ENCODE peak calls at places on chromosomes 6 and 20, in nine cellular contexts. R is SJCRH30; H is CD8-positive, alpha-beta memory T cell; E is heart left ventricle; Z is left ventricle myocardium inferior; D is IMR-90; S is right lobe of liver; P is heart right ventricle; M is tibial nerve. Q is an unnamed sample. For H3K4me1, the result is how much of the 10 kb centered on the place peaks cover.

GRCh38 chr6:90387826-90388225 is 91.2 kb upstream of the BACH2 start:
- DNase-seq in R (no peak), H (no peak), E (no peak), Z (no peak), D (no peak), S (no peak), P (no peak), M (no peak), Q (no peak)

GRCh38 chr6:117346142-117346930 is 79.4 kb downstream of the ROS1 start:
- DNase-seq in R (no peak), H (no peak), E (no peak), Z (no peak), D (peak), S (no peak), P (no peak), M (no peak), Q (peak)

GRCh38 chr20:49676581-49677291 is 36.9 kb downstream of the B4GALT5 start:
- DNase-seq in R (no peak), H (peak), E (no peak), Z (no peak), D (peak), S (peak), P (no peak), M (no peak), Q (no peak)

GRCh38 chr6:41781302-41781711 is 725 bp downstream of the PRICKLE4 start:
- DNase-seq in R (no peak), H (no peak), E (peak), Z (peak), D (no peak), S (no peak), P (peak), M (no peak), Q (no peak)

GRCh38 chr6:64505312-64505711 is 869.7 kb downstream of the PHF3 start:
- DNase-seq in R (peak), H (no peak), E (no peak), Z (no peak), D (no peak), S (no peak), P (no peak), M (no peak), Q (peak)

GRCh38 chr6:76174722-76175121 is 102.3 kb upstream of the IMPG1 start:
- DNase-seq in R (no peak), H (no peak), E (no peak), Z (no peak), D (no peak), S (no peak), P (no peak), M (no peak), Q (no peak)

GRCh38 chr6:37316071-37316470 is 37.7 kb upstream of the RNF8 start:
- DNase-seq in R (no peak), H (no peak), E (no peak), Z (no peak), D (no peak), S (no peak), P (no peak), M (no peak), Q (no peak)

GRCh38 chr6:163323274-163323673 is 91.2 kb upstream of the QKI start:
- DNase-seq in R (no peak), H (no peak), E (no peak), Z (no peak), D (no peak), S (no peak), P (no peak), M (no peak), Q (no peak)

GRCh38 chr6:132068766-132069165 is 117.6 kb upstream of the CCN2 start:
- DNase-seq in R (no peak), H (no peak), E (no peak), Z (no peak), D (peak), S (no peak), P (no peak), M (no peak), Q (no peak)

GRCh38 chr6:18042536-18043145 is 55.2 kb upstream of the KIF13A start:
- DNase-seq in R (no peak), H (no peak), E (no peak), Z (no peak), D (no peak), S (no peak), P (no peak), M (no peak), Q (no peak)

GRCh38 chr6:23498013-23498412 is 628.0 kb upstream of the NRSN1 start:
- DNase-seq in R (no peak), H (no peak), E (no peak), Z (no peak), D (peak), S (no peak), P (no peak), M (no peak), Q (no peak)

GRCh38 chr6:17354700-17355403 is 38.5 kb upstream of the CAP2 start:
- DNase-seq in R (no peak), H (no peak), E (no peak), Z (no peak), D (peak), S (no peak), P (no peak), M (no peak), Q (no peak)

DNA sequence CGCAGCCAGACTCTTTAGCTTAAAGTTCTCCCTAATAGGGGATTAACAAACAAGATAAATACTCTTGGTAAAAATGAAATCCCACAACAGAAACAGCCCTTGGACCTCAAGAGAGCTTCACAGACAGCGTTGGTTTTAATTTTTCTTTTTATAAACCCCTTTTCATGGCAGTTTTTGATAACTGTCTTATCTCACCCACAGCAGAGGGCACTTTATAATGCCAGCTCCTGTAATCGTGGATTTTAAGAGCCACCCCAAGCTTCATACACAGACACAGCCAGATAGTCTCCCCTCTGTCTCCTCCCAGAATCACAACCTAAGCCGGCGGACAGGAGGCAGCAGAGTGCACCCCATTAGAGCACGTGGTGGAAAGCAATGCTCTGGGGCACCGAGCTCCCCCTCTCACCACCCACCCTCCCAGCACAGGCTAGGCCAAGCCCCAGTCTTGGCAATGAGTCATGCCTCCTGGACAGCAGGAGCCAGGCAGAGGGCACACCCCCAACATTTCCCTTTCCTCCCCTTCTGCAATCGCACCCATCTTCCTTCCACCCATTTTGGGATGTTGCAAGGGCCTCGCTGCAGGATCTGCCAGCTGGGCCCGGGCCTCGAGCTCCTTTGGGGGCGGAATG is 2.5 kb downstream of the JAG1 start:
- DNase-seq in R (peak), H (no peak), E (no peak), Z (peak), D (peak), S (peak), P (peak), M (peak), Q (peak)
- H3K4me1 ChIP-seq in R (under half), H (under half), E (under half), Z (half or more), D (under half), S (under half), P (half or more), M (under half), Q (under half)

DNA sequence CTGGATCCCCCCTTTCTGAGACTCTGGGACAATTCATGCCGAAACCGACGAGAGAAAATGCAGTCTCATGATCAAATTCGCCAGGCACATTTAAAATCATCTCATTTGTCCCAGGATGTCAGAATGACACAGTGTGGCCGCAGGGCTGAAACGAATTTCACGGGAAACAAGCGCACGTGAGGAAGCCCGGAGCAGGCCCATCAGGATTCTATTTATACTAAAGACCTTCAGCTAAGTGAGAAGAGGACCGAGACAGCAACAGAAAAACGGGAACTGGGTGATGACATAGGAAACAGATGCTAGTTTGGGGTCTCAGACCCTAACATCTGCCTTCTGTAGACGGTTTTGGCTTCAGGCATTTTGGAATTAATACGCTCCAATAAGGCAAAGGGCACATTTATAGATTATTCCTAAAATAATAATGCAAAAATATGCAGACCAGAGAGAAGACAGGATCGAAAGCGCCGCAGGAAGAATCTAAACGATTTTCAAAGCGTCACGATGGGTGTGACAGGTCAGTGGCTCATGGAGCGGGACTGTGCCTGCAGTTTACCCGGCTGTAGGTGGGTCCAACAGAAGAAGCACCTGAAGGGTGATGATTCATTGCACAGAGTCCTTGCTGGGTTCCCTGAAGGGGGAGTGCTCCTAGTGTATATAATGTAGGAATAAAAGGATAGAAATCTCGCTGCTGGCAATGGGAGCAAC is 80.8 kb upstream of the MPC1 start:
- DNase-seq in R (no peak), H (no peak), E (no peak), Z (no peak), D (no peak), S (no peak), P (no peak), M (no peak), Q (no peak)
- H3K4me1 ChIP-seq in R (under half), H (under half), E (under half), Z (under half), D (under half), S (under half), P (under half), M (under half), Q (under half)

GRCh38 chr20:60058869-60059268 is 100.6 kb downstream of the CDH26 start:
- DNase-seq in R (no peak), H (no peak), E (no peak), Z (no peak), D (no peak), S (no peak), P (no peak), M (no peak), Q (no peak)

GRCh38 chr20:60057866-60058807 is 99.9 kb downstream of the CDH26 start:
- DNase-seq in R (peak), H (peak), E (peak), Z (peak), D (peak), S (no peak), P (peak), M (no peak), Q (no peak)

GRCh38 chr20:60060006-60060557 is 101.9 kb downstream of the CDH26 start:
- DNase-seq in R (no peak), H (no peak), E (no peak), Z (no peak), D (no peak), S (no peak), P (no peak), M (no peak), Q (no peak)

GRCh38 chr20:60062431-60063336 is 104.5 kb downstream of the CDH26 start:
- DNase-seq in R (no peak), H (no peak), E (no peak), Z (no peak), D (peak), S (no peak), P (no peak), M (no peak), Q (no peak)

DNA sequence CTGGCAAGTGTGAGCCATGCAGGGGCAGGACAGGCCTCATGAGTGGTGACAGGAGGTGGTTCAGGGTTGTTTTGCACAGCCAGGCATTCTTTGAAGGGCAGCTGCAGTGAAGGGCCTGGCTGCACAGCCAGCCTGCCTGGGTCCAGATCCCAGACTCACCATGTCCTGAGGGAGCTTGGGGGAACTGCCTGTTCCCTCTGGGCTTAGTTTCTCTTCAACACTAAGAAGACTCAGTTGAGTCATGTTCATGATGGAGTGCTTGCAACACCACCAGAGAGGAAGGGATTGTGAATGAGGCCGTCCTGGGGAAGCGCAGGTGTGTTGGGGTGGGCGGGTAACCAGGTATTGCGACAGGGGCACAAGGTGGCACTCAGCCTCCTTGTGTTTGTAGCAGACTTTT is 102.4 kb downstream of the CDH26 start:
- DNase-seq in R (no peak), H (no peak), E (no peak), Z (no peak), D (no peak), S (no peak), P (no peak), M (no peak), Q (no peak)
- H3K4me1 ChIP-seq in R (under half), H (under half), E (under half), Z (under half), D (under half), S (under half), P (half or more), M (under half), Q (under half)

GRCh38 chr20:61435823-61436220 is 183.8 kb downstream of the CDH4 start:
- DNase-seq in R (no peak), H (no peak), E (no peak), Z (no peak), D (no peak), S (no peak), P (no peak), M (no peak), Q (no peak)

GRCh38 chr20:61435184-61435822 is 183.2 kb downstream of the CDH4 start:
- DNase-seq in R (no peak), H (no peak), E (no peak), Z (no peak), D (no peak), S (no peak), P (no peak), M (no peak), Q (no peak)

GRCh38 chr20:61436674-61437279 is 184.7 kb downstream of the CDH4 start:
- DNase-seq in R (peak), H (no peak), E (no peak), Z (no peak), D (peak), S (no peak), P (no peak), M (no peak), Q (peak)

GRCh38 chr20:61437280-61438206 is 185.5 kb downstream of the CDH4 start:
- DNase-seq in R (no peak), H (no peak), E (peak), Z (peak), D (peak), S (no peak), P (no peak), M (no peak), Q (no peak)

GRCh38 chr20:61436268-61436667 is 184.2 kb downstream of the CDH4 start:
- DNase-seq in R (no peak), H (no peak), E (no peak), Z (no peak), D (peak), S (no peak), P (no peak), M (no peak), Q (peak)
- H3K4me1 ChIP-seq in R (under half), H (under half), E (under half), Z (under half), D (under half), S (under half), P (under half), M (under half), Q (under half)

Q was measured in HAP-1.